ENCODE peak calls at places on chromosomes 13 and 19, in ten cellular contexts. D is upper lobe of right lung, M is transverse colon, P is breast epithelium, A is right cardiac atrium, K is HCT116, C is GM23338, U is neuronal stem cell, Q is fibroblast of the aortic adventitia, Y is upper lobe of left lung. G is an unnamed sample.

GRCh38 chr19:18539372-18539771 is 4.0 kb downstream of the FKBP8 start:
- DNase-seq in D (no peak), M (no peak), P (no peak), A (no peak), K (no peak), C (no peak), U (no peak), Q (no peak), Y (no peak), G (no peak)

GRCh38 chr13:32964987-32965386 is 51.2 kb upstream of the KL start:
- DNase-seq in D (no peak), M (no peak), P (no peak), A (no peak), K (no peak), C (no peak), U (no peak), Q (no peak), Y (no peak), G (no peak)

GRCh38 chr19:53015730-53016129 is 2.0 kb downstream of the ERVV-1 start:
- DNase-seq in D (no peak), M (no peak), P (no peak), A (no peak), K (no peak), C (peak; percentile 59), U (no peak), Q (no peak), Y (no peak), G (no peak)

GRCh38 chr13:27920677-27921420 is 1.0 kb downstream of the PDX1 start:
- DNase-seq in D (no peak), M (no peak), P (no peak), A (no peak), K (no peak), C (peak; percentile 52), U (peak; percentile 36), Q (peak; percentile 13), Y (no peak), G (no peak)

GRCh38 chr19:45780448-45781281 is 1.6 kb downstream of the DMPK start:
- DNase-seq in D (no peak), M (no peak), P (no peak), A (no peak), K (no peak), C (no peak), U (no peak), Q (no peak), Y (no peak), G (no peak)

GRCh38 chr19:42111384-42111783 is 20.9 kb downstream of the POU2F2 start:
- DNase-seq in D (no peak), M (no peak), P (no peak), A (no peak), K (no peak), C (no peak), U (no peak), Q (peak; percentile 90), Y (no peak), G (no peak)

GRCh38 chr13:106851251-106851650 is 283.3 kb upstream of the ARGLU1 start:
- DNase-seq in D (no peak), M (no peak), P (no peak), A (no peak), K (no peak), C (no peak), U (no peak), Q (no peak), Y (no peak), G (no peak)

GRCh38 chr13:30486230-30487074 is 20.7 kb upstream of the HMGB1 start:
- DNase-seq in D (no peak), M (peak; percentile 34), P (peak; percentile 69), A (no peak), K (no peak), C (peak; percentile 29), U (no peak), Q (no peak), Y (peak; percentile 69), G (no peak)

GRCh38 chr19:5080809-5081208 is 111.9 kb downstream of the KDM4B start:
- DNase-seq in D (no peak), M (no peak), P (no peak), A (no peak), K (no peak), C (no peak), U (no peak), Q (no peak), Y (no peak), G (no peak)

GRCh38 chr13:35891973-35892441 is 239.2 kb downstream of the DCLK1 start:
- DNase-seq in D (no peak), M (no peak), P (no peak), A (no peak), K (no peak), C (no peak), U (no peak), Q (peak; percentile 36), Y (no peak), G (no peak)

DNA sequence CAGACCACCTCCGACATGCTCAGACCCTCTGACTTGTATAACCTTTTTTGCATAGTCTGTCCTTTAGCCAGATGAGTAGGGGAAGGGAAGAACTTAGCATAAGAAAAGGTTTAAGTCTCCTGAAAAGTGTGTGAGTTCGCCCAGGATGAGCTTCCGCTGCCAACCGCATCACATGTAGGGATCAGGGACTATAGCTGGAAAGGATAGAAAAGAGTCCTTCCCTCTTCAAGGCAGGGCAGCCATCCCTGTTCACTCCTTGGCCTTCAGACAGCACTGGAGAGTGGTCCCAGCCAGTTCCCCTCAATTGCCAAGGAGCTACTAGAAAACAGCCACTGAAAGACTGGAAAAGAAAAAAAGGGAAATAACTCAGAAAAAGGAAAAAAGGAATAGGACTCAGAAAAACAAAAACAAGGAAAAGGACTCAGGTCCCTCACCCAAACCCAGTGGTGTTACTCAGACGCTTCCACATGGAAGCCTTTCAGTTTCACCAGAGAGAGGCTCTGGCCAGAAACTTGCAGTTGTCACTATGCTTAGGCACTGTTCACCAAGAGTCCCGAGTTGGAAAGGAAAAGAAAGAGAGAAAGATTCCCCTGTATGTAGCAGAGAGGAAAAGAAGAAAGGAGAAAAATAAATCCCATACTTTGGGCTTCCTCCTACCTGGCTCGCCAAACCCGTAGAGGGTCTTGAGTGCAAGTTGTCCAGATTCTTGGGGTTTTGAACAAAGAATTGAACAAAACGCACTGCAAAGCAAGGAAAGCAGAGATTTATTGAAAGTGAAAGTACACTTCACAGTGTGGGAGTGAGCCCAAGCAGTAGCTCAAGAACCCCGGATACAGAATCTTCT is 5.6 kb upstream of the TM9SF2 start:
- DNase-seq in D (no peak), M (no peak), P (no peak), A (no peak), K (no peak), C (no peak), U (no peak), Q (peak; percentile 36), Y (no peak), G (no peak)
- H3K4me3 ChIP-seq in D (peak overlapping the region; percentile 50), M (peak overlapping the region; percentile 35), P (peak overlapping the region; percentile 28), A (peak overlapping the region; percentile 51), K (peak overlapping the region; percentile 34), C (no peak overlapping the region), U (no peak overlapping the region), Q (peak overlapping the region; percentile 61), Y (peak overlapping the region; percentile 31), G (peak overlapping the region; percentile 51)

GRCh38 chr13:88456155-88456554 is 785.0 kb downstream of the SLITRK5 start:
- DNase-seq in D (no peak), M (no peak), P (no peak), A (no peak), K (no peak), C (no peak), U (no peak), Q (no peak), Y (no peak), G (no peak)

GRCh38 chr13:88464851-88465250 is 793.7 kb downstream of the SLITRK5 start:
- DNase-seq in D (no peak), M (no peak), P (no peak), A (no peak), K (no peak), C (no peak), U (no peak), Q (no peak), Y (no peak), G (no peak)

GRCh38 chr13:88459335-88459734 is 788.2 kb downstream of the SLITRK5 start:
- DNase-seq in D (no peak), M (no peak), P (no peak), A (no peak), K (no peak), C (no peak), U (no peak), Q (no peak), Y (no peak), G (no peak)

GRCh38 chr13:88461272-88462009 is 790.3 kb downstream of the SLITRK5 start:
- DNase-seq in D (no peak), M (no peak), P (no peak), A (no peak), K (no peak), C (peak; percentile 94), U (no peak), Q (no peak), Y (no peak), G (no peak)
- H3K4me3 ChIP-seq in D (no peak overlapping the region), M (no peak overlapping the region), P (no peak overlapping the region), A (no peak overlapping the region), K (no peak overlapping the region), C (peak overlapping the region; percentile 24), U (no peak overlapping the region), Q (no peak overlapping the region), Y (no peak overlapping the region), G (no peak overlapping the region)

GRCh38 chr19:13447978-13448377 is 58.3 kb downstream of the CACNA1A start:
- DNase-seq in D (no peak), M (no peak), P (no peak), A (no peak), K (no peak), C (no peak), U (no peak), Q (no peak), Y (no peak), G (no peak)
- H3K4me3 ChIP-seq in D (no peak overlapping the region), M (no peak overlapping the region), P (no peak overlapping the region), A (no peak overlapping the region), K (no peak overlapping the region), C (no peak overlapping the region), U (no peak overlapping the region), Q (no peak overlapping the region), Y (no peak overlapping the region), G (no peak overlapping the region)

DNA sequence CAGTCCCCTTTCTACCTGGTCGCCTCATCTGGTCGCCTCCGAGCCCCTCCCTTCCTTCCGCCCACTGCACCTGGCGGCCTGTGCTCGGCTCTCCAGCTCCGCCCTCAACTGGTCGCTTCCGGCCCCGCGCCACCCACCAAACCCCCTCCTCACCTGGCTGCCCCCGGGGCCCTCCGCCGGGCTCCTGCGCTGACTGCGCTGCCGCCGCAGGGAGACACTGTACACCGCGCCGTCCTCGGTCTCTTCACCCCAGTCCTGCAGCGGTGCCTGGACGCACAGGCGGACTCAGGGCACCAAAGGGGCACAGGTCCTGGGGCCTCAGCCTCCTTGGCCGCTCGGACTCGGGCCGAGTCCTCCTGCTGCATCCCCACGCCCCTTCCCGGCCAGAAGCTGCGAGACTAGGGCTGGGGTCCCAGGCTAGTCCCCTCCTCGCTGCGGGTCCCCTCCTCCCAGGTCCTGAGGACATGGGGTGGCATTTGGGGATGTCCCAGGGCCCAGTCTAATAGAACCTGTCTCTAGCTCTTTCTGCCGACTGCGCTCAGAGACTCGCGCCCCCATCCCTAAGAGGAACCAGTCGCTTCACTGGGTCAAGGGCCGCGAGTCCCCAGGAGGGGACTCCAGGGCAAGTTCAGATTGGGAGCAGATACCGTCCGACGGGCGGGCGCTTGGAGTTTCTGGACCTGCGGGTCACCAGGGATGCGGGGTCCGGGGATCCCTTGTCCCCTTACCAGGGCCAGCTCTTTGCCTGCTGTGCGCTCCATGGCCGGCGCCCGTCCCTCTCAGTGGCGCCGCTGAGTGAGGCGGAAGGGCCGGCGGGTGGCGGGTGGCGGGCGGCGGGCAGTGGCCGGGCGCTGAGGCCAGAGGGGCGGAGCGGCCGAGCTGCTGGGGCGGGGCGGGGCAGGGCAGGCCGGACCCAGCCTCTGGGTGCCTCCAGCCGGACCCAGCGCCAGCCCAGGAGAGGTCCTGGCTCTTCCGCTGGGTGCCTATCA is at the start of gene RGL3:
- DNase-seq in D (peak; percentile 85), M (peak; percentile 51), P (no peak), A (peak; percentile 77), K (no peak), C (peak; percentile 95), U (no peak), Q (no peak), Y (peak; percentile 73), G (peak; percentile 67)
- H3K4me3 ChIP-seq in D (peak within 1 kb of the TSS; percentile 56), M (peak within 1 kb of the TSS; percentile 40), P (peak within 1 kb of the TSS; percentile 45), A (peak within 1 kb of the TSS; percentile 51), K (peak within 1 kb of the TSS; percentile 93), C (peak within 1 kb of the TSS; percentile 97), U (peak within 1 kb of the TSS; percentile 35), Q (peak within 1 kb of the TSS; percentile 45), Y (peak within 1 kb of the TSS; percentile 59), G (peak within 1 kb of the TSS; percentile 69)

G was measured in lower lobe of right lung.